ENCODE peak calls at places on chromosome 20, in five cellular contexts. W is neural progenitor cell, X is kidney, I is Karpas-422, C is breast epithelium. O is an unnamed sample. For H3K4me1 and H3K9me3, the result is how much of the 10 kb centered on the place peaks cover.

GRCh38 chr20:50517817-50518154 is 7.6 kb downstream of the PTPN1 start:
- DNase-seq in W (no peak), C (no peak), I (no peak), X (no peak), O (no peak)

GRCh38 chr20:60477958-60478357 is 519.7 kb downstream of the CDH26 start:
- DNase-seq in C (no peak), I (no peak), X (no peak), W (no peak), O (no peak)

GRCh38 chr20:10387686-10388085 is 46.3 kb downstream of the MKKS start:
- DNase-seq in C (no peak), W (no peak), X (no peak), I (no peak), O (no peak)

GRCh38 chr20:43972051-43972450 is 57.4 kb downstream of the TOX2 start:
- DNase-seq in I (no peak), X (no peak), C (no peak), W (no peak), O (no peak)

GRCh38 chr20:44582321-44583025 is at the start of gene PKIG:
- DNase-seq in W (peak), C (no peak), X (no peak), I (peak), O (peak)

GRCh38 chr20:21808863-21809664 is 103.6 kb downstream of the PAX1 start:
- DNase-seq in C (peak), I (peak), X (peak), W (peak), O (peak)

GRCh38 chr20:46828471-46828870 is 66.2 kb upstream of the EYA2 start:
- DNase-seq in I (no peak), X (no peak), C (no peak), W (no peak), O (no peak)

GRCh38 chr20:11195899-11196558 is 522.2 kb upstream of the JAG1 start:
- DNase-seq in X (no peak), C (no peak), I (no peak), W (no peak), O (no peak)

GRCh38 chr20:51542894-51543788 is 622 bp upstream of the NFATC2 start:
- DNase-seq in C (no peak), X (peak), I (no peak), W (no peak), O (no peak)

GRCh38 chr20:36548704-36549627 is 7.6 kb downstream of the MYL9 start:
- DNase-seq in X (peak), I (no peak), C (no peak), W (no peak), O (no peak)

GRCh38 chr20:53692465-53693067 is 98.9 kb upstream of the ZNF217 start:
- DNase-seq in X (no peak), I (no peak), C (no peak), W (no peak), O (no peak)

GRCh38 chr20:8385247-8385646 is 253.2 kb downstream of the PLCB1 start:
- DNase-seq in I (no peak), W (peak), C (no peak), X (peak), O (no peak)

GRCh38 chr20:41643504-41643938 is 25.3 kb upstream of the CHD6 start:
- DNase-seq in I (no peak), X (no peak), C (no peak), W (peak), O (no peak)

GRCh38 chr20:18988701-18989100 is 175.1 kb downstream of the SCP2D1 start:
- DNase-seq in X (no peak), I (peak), W (no peak), C (no peak), O (no peak)

GRCh38 chr20:6673071-6673470 is 94.4 kb upstream of the BMP2 start:
- DNase-seq in C (no peak), X (no peak), W (no peak), I (no peak), O (no peak)

GRCh38 chr20:20003088-20003954 is 13.8 kb upstream of the NAA20 start:
- DNase-seq in C (no peak), X (no peak), I (no peak), W (no peak), O (no peak)

GRCh38 chr20:42895062-42895461 is 294.6 kb downstream of the PTPRT start:
- DNase-seq in C (no peak), W (no peak), X (no peak), I (no peak), O (no peak)

GRCh38 chr20:10659651-10660601 is 13.9 kb downstream of the JAG1 start:
- DNase-seq in W (no peak), X (no peak), I (no peak), C (no peak), O (no peak)

DNA sequence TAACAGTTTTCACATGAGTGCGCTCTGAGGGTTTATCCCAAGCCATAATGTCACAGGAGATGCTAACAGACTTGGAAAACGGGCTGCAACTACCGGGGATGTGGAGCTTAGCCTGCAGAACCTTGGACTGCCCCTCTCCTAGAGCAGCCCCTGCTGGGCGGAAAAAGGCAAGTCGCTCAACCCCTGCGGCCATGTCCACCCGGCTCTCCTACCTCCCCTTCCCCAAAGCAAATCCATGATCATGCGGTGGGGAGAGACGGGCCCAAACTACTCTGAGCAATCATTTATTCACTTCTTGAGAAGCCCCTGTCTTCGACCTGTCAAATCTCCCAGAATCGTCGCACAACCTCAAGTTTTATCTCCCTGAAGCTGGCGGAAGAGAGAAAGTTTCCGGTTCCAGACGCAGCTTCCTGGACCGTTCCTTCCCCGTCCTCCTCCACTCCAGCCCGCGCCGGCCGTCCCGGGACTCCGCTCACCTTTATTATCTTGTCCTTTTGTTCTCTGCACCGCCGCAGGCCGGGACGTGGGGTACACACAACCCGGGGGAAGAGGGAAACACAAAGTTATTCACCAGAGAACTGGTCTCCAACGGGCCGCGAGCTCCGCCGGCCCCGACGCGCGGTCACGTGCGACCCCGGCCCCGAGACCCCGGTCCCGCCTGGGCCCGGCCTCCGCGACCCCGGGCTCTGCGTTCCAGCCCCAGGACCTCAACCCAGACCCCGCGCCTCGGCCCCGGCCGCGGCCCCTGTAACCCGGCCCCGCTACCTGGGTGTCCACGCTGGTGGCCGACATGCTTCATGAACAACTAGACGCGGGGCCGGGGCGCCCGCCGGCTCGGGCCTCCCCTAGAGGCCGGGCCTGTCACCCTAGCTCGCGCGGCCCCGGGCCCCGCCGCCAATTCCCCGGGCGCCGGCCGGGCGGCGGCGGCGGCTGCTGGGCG is 560 bp downstream of the YTHDF1 start:
- DNase-seq in C (no peak), X (peak), I (peak), W (peak), O (peak)
- H3K4me1 ChIP-seq in C (under half), X (under half), I (under half), W (under half), O (under half)

GRCh38 chr20:16004108-16004854 is 569.0 kb downstream of the KIF16B start:
- DNase-seq in C (no peak), I (peak), X (no peak), W (peak), O (no peak)
- H3K9me3 ChIP-seq in C (under half), I (under half), X (under half), W (under half), O (under half)

DNA sequence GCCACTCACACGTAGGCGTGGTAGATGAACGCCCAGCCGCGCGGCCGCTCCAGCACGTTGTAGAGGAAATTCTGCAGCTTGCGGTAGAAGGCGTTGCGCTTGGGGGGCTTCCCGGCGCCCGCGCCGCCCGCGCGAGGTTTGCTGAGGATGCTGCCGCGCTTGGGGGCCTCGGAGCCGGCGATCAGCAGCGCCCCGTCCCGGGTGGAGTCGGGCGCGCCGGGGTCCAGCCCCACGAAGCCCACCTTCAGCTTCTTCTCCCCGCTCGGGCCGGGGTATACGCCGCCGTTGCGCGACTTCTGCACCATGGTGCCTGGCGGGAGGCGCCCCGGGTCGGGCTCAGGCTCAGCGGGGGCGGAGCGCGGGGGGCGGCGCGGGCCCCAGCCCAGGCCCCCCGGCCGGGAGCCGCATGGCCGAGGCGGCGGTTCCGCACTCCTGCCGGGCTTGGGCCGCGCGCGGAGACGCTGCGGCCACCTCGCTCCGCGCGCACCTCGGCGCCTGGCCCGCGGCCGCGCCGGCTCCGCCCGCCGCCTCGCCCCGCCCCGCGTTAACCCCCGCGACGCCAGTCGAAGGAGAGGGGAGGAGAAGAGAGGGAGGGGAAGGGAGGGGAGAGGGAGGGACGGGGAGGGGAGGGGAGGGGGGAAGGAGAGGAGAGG is at the start of gene KCNQ2:
- DNase-seq in I (no peak), X (no peak), C (no peak), W (peak), O (no peak)
- H3K4me3 ChIP-seq in I (no peak), X (no peak), C (peak), W (peak), O (peak)

GRCh38 chr20:57695012-57695411 is 14.8 kb downstream of the PMEPA1 start:
- DNase-seq in X (peak), W (no peak), I (no peak), C (peak), O (no peak)
- H3K4me1 ChIP-seq in X (under half), W (under half), I (under half), C (under half), O (under half)

GRCh38 chr20:25082498-25082873 is 545 bp upstream of the VSX1 start:
- DNase-seq in I (no peak), X (no peak), W (peak), C (no peak), O (no peak)

GRCh38 chr20:25083141-25083772 is 1.3 kb upstream of the VSX1 start:
- DNase-seq in X (no peak), C (no peak), W (peak), I (no peak), O (no peak)

GRCh38 chr20:25081065-25081729 is 744 bp downstream of the VSX1 start:
- DNase-seq in W (peak), C (no peak), X (no peak), I (no peak), O (no peak)

GRCh38 chr20:25083773-25084615 is 2.1 kb upstream of the VSX1 start:
- DNase-seq in I (peak), W (peak), C (no peak), X (no peak), O (no peak)

GRCh38 chr20:25081730-25082497 is at the start of gene VSX1:
- DNase-seq in I (no peak), C (no peak), W (peak), X (no peak), O (no peak)
- H3K9me3 ChIP-seq in I (under half), C (under half), W (under half), X (under half), O (under half)

GRCh38 chr20:460707-461106 is 1.6 kb downstream of the TBC1D20 start:
- DNase-seq in W (no peak), X (no peak), I (no peak), C (no peak), O (no peak)
- H3K4me3 ChIP-seq in W (peak), X (peak), I (peak), C (peak), O (peak)

DNA sequence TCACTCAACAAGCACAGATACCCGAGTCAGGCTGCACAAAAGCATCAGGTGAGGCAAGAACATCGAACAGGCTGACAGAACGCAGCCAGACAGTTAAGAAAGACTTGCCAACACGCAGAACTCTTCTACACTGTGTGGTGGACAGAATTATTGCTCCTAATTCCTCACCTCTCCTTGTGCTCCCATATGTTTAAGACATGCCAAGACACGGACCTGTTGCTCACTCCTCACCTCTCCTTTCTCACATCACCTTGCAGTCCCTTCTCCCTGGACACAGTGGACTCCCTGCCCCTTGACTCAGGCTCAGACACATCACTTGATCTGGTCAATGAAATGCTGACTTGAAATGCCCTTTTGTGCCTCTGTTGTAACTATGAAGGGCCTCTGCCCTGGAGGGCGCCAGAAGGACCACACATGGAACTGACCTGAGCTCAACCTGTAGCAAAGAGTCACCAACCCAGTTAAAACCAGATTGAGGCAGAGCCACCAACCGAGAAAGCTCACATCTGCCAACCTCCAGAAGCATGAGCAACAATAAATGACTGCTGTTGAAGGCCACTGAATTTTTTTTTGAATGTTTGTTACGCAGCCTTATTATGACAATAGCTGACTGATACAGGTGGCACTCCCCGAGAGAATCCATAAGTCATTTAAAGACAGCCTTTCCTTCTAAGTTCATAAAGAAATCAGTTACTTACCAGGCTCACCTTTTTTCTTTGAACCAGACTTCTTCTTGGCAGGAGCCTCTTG is 24.0 kb downstream of the RRBP1 start:
- DNase-seq in W (no peak), C (no peak), X (no peak), I (no peak), O (no peak)
- H3K4me1 ChIP-seq in W (under half), C (under half), X (under half), I (under half), O (under half)

DNA sequence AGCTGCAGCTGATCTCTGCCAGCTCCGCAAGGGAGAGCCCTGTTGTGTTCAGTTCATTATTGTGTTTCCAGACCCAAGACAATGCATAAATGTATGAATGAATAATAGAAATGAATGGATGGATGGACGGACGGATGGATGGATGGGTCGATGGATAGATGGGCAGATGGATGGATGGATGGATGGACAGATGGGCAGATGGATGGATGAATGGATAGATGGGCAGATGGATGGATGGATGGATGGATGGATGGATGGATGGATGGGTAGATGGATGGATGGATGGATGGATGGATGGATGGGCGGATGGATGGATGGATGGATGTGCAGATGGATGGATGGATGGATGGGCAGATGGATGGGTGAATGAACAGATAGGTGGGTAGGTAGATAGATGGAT is 16.7 kb upstream of the LSM14B start:
- DNase-seq in W (no peak), X (no peak), I (no peak), C (no peak), O (no peak)
- H3K9me3 ChIP-seq in W (under half), X (under half), I (under half), C (half or more), O (under half)

GRCh38 chr20:35091808-35092523 is 641 bp downstream of the TRPC4AP start:
- DNase-seq in C (no peak), X (peak), I (peak), W (peak), O (no peak)

GRCh38 chr20:35092524-35093244 is at the start of gene TRPC4AP:
- DNase-seq in C (peak), X (peak), W (peak), I (peak), O (peak)

GRCh38 chr20:35088231-35088794 is 4.3 kb downstream of the TRPC4AP start:
- DNase-seq in W (no peak), I (no peak), C (no peak), X (no peak), O (no peak)

GRCh38 chr20:35093245-35093884 is 758 bp upstream of the TRPC4AP start:
- DNase-seq in I (no peak), C (no peak), W (no peak), X (no peak), O (no peak)
- H3K4me3 ChIP-seq in I (peak), C (peak), W (peak), X (peak), O (peak)